ENCODE peak calls at places on chromosomes 11 and 22, in ten cellular contexts. W is COR-L47; T is effector CD4-positive, alpha-beta T cell; A is NCI-H1092 treated with DMSO at 0.1 percent for 48 hours; Z is activated effector memory CD4-positive, alpha-beta T cell treated with anti-CD3 and anti-CD28 coated beads, Interleukin-2, amount 50 U/mL, for 16 hours; D is T-helper 9 cell; N is fibroblast of mammary gland; B is NCI-H69; M is T-helper 1 cell; J is fibroblast of the aortic adventitia. O is an unnamed sample.

GRCh38 chr11:117179048-117179999 is 781 bp downstream of the SIDT2 start:
- DNase-seq in J (peak), B (peak), D (peak), N (peak), Z (peak), M (peak), A (peak), W (no peak), T (peak), O (no peak)

GRCh38 chr11:70503201-70503877 is 105.0 kb downstream of the CTTN start:
- DNase-seq in J (no peak), W (peak), D (no peak), M (no peak), Z (no peak), N (no peak), A (peak), T (no peak), B (peak), O (no peak)

GRCh38 chr11:72445423-72445822 is 11.1 kb upstream of the CLPB start:
- DNase-seq in J (no peak), B (no peak), W (no peak), M (no peak), N (no peak), D (no peak), T (no peak), Z (no peak), A (no peak), O (no peak)

GRCh38 chr11:127496165-127496564 is 495.6 kb upstream of the KIRREL3 start:
- DNase-seq in N (no peak), B (no peak), A (no peak), J (no peak), T (no peak), Z (no peak), D (no peak), W (no peak), M (no peak), O (no peak)

GRCh38 chr11:129951883-129952262 is 50.8 kb downstream of the PRDM10 start:
- DNase-seq in W (no peak), T (no peak), Z (no peak), A (no peak), M (no peak), B (no peak), J (no peak), D (no peak), N (no peak), O (no peak)

GRCh38 chr11:64809781-64810241 is 540 bp downstream of the MEN1 start:
- DNase-seq in W (no peak), N (no peak), J (no peak), A (no peak), Z (peak), T (no peak), B (peak), M (no peak), D (peak), O (no peak)

GRCh38 chr22:48153726-48154125 is 1391.3 kb downstream of the TBC1D22A start:
- DNase-seq in A (peak), D (no peak), M (no peak), B (peak), N (no peak), W (peak), T (no peak), Z (no peak), J (no peak), O (no peak)

GRCh38 chr22:19517919-19518567 is 6.2 kb downstream of the CLDN5 start:
- DNase-seq in D (no peak), T (no peak), A (no peak), N (no peak), M (no peak), J (no peak), B (no peak), Z (peak), W (no peak), O (no peak)

GRCh38 chr11:62708423-62709261 is 1.2 kb downstream of the GNG3 start:
- DNase-seq in D (peak), T (peak), W (peak), N (no peak), M (no peak), A (no peak), Z (peak), J (no peak), B (peak), O (no peak)

GRCh38 chr11:69449320-69450063 is 32.0 kb upstream of the LINC01488 start:
- DNase-seq in B (no peak), Z (no peak), W (no peak), D (no peak), A (no peak), J (peak), M (no peak), T (no peak), N (no peak), O (no peak)

GRCh38 chr11:14422052-14422813 is 63.2 kb upstream of the RRAS2 start:
- DNase-seq in D (no peak), M (no peak), W (peak), T (no peak), J (peak), B (peak), Z (no peak), N (peak), A (peak), O (peak)

GRCh38 chr22:29555065-29555644 is 1.6 kb upstream of the THOC5 start:
- DNase-seq in D (no peak), M (no peak), W (no peak), B (no peak), Z (no peak), J (peak), T (no peak), A (no peak), N (peak), O (no peak)

GRCh38 chr11:61630104-61630503 is 49.2 kb upstream of the SYT7 start:
- DNase-seq in M (no peak), D (no peak), A (no peak), W (no peak), T (no peak), N (no peak), B (no peak), J (no peak), Z (no peak), O (no peak)

GRCh38 chr11:74418509-74418895 is 20.3 kb upstream of the PGM2L1 start:
- DNase-seq in T (no peak), J (peak), B (peak), A (no peak), Z (no peak), W (no peak), D (no peak), M (no peak), N (peak), O (peak)

GRCh38 chr11:108960498-108960897 is 295.6 kb downstream of the DDX10 start:
- DNase-seq in W (peak), B (peak), A (no peak), J (no peak), T (no peak), M (no peak), Z (no peak), D (no peak), N (no peak), O (no peak)

GRCh38 chr11:33912405-33913361 is 20.8 kb upstream of the LMO2 start:
- DNase-seq in B (peak), D (no peak), M (no peak), A (peak), N (peak), T (no peak), Z (no peak), J (peak), W (peak), O (peak)

GRCh38 chr11:80727315-80727714 is 1286.5 kb upstream of the TENM4 start:
- DNase-seq in J (peak), T (no peak), D (no peak), W (peak), N (peak), B (peak), Z (no peak), A (peak), M (no peak), O (no peak)